ENCODE peak calls at places on chromosome 14, in five cellular contexts. I, N, Y, R and V are unnamed samples.

GRCh38 chr14:99363051-99363450 is 91.1 kb upstream of the BCL11B start:
- DNase-seq in I (no peak), N (peak), Y (no peak), R (no peak), V (no peak)

GRCh38 chr14:63787995-63788946 is 60.4 kb upstream of the SGPP1 start:
- DNase-seq in I (no peak), N (no peak), Y (no peak), R (no peak), V (peak)

GRCh38 chr14:85516239-85517112 is 13.5 kb upstream of the FLRT2 start:
- DNase-seq in I (no peak), N (no peak), Y (no peak), R (no peak), V (peak)

GRCh38 chr14:91858536-91859275 is 8.6 kb downstream of the TC2N start:
- DNase-seq in I (peak), N (no peak), Y (peak), R (peak), V (peak)

GRCh38 chr14:101590062-101590461 is 28.8 kb downstream of the DIO3 start:
- DNase-seq in I (no peak), N (no peak), Y (no peak), R (no peak), V (no peak)

GRCh38 chr14:33796356-33796755 is 154.5 kb downstream of the EGLN3 start:
- DNase-seq in I (no peak), N (no peak), Y (no peak), R (no peak), V (no peak)

GRCh38 chr14:55572578-55572977 is 7.4 kb upstream of the KTN1 start:
- DNase-seq in I (no peak), N (no peak), Y (no peak), R (peak), V (no peak)

GRCh38 chr14:93956514-93957332 is 19.6 kb downstream of the ASB2 start:
- DNase-seq in I (peak), N (no peak), Y (peak), R (no peak), V (peak)